ENCODE peak calls at places on chromosomes 3 and 15, in six cellular contexts. Y is left ventricle myocardium inferior, D is GM20000, W is HL-60, G is body of pancreas, J is heart left ventricle. I is an unnamed sample.

GRCh38 chr15:100707229-100707628 is 104.8 kb downstream of the ASB7 start:
- DNase-seq in Y (no peak), D (no peak), W (no peak), G (no peak), J (no peak), I (no peak)

GRCh38 chr15:101445562-101446526 is 43.7 kb downstream of the PCSK6 start:
- DNase-seq in Y (peak; percentile 87), D (no peak), W (peak; percentile 51), G (no peak), J (peak; percentile 73), I (no peak)

GRCh38 chr3:100912571-100912970 is 80.7 kb downstream of the ABI3BP start:
- DNase-seq in Y (no peak), D (no peak), W (no peak), G (no peak), J (no peak), I (no peak)

GRCh38 chr3:64909011-64909410 is 221.2 kb upstream of the ADAMTS9 start:
- DNase-seq in Y (no peak), D (no peak), W (no peak), G (no peak), J (no peak), I (no peak)

GRCh38 chr15:93213281-93213680 is 124.3 kb upstream of the RGMA start:
- DNase-seq in Y (peak; percentile 76), D (no peak), W (no peak), G (no peak), J (peak; percentile 62), I (no peak)

GRCh38 chr3:88167173-88167572 is 17.4 kb downstream of the C3orf38 start:
- DNase-seq in Y (no peak), D (no peak), W (no peak), G (no peak), J (no peak), I (no peak)

GRCh38 chr3:9955067-9955502 is 2.9 kb upstream of the PRRT3 start:
- DNase-seq in Y (no peak), D (no peak), W (no peak), G (peak; percentile 56), J (no peak), I (no peak)

GRCh38 chr3:48151058-48151806 is 37.0 kb downstream of the CDC25A start:
- DNase-seq in Y (peak; percentile 72), D (peak; percentile 80), W (no peak), G (peak; percentile 88), J (peak; percentile 80), I (peak; percentile 80)

GRCh38 chr15:45023659-45024320 is 795 bp downstream of the SORD start:
- DNase-seq in Y (no peak), D (no peak), W (no peak), G (no peak), J (no peak), I (no peak)

GRCh38 chr3:190038050-190038631 is 82.6 kb downstream of the P3H2 start:
- DNase-seq in Y (peak; percentile 25), D (no peak), W (no peak), G (no peak), J (peak; percentile 15), I (no peak)

GRCh38 chr3:195169011-195169410 is 101.9 kb downstream of the XXYLT1 start:
- DNase-seq in Y (no peak), D (no peak), W (no peak), G (no peak), J (no peak), I (no peak)

GRCh38 chr3:19264424-19264823 is 116.1 kb downstream of the KCNH8 start:
- DNase-seq in Y (no peak), D (no peak), W (no peak), G (no peak), J (no peak), I (no peak)

GRCh38 chr3:56238299-56238698 is 230.0 kb downstream of the ERC2 start:
- DNase-seq in Y (no peak), D (no peak), W (no peak), G (no peak), J (no peak), I (no peak)

GRCh38 chr3:81851166-81851565 is 89.7 kb upstream of the GBE1 start:
- DNase-seq in Y (no peak), D (no peak), W (no peak), G (no peak), J (no peak), I (no peak)

GRCh38 chr3:10992017-10992945 is at the start of gene SLC6A1:
- DNase-seq in Y (no peak), D (no peak), W (no peak), G (no peak), J (peak; percentile 43), I (no peak)

GRCh38 chr3:99868438-99868723 is 50.7 kb downstream of the CMSS1 start:
- DNase-seq in Y (no peak), D (no peak), W (no peak), G (no peak), J (no peak), I (no peak)

GRCh38 chr3:124890573-124891190 is 3.5 kb upstream of the ITGB5 start:
- DNase-seq in Y (no peak), D (no peak), W (no peak), G (no peak), J (no peak), I (no peak)

GRCh38 chr3:118548434-118548833 is 486.2 kb downstream of the IGSF11 start:
- DNase-seq in Y (no peak), D (no peak), W (no peak), G (no peak), J (no peak), I (no peak)

GRCh38 chr15:31352283-31352880 is 25.7 kb downstream of the KLF13 start:
- DNase-seq in Y (peak; percentile 84), D (no peak), W (no peak), G (peak; percentile 96), J (peak; percentile 75), I (no peak)

GRCh38 chr15:98745650-98746374 is 97.5 kb downstream of the IGF1R start:
- DNase-seq in Y (no peak), D (no peak), W (no peak), G (no peak), J (no peak), I (no peak)

GRCh38 chr3:133943639-133944131 is 48.0 kb upstream of the RAB6B start:
- DNase-seq in Y (no peak), D (no peak), W (peak; percentile 75), G (peak; percentile 43), J (no peak), I (no peak)

GRCh38 chr3:52289338-52289746 is 1.7 kb downstream of the GLYCTK start:
- DNase-seq in Y (no peak), D (no peak), W (no peak), G (peak; percentile 52), J (no peak), I (no peak)

GRCh38 chr15:97759363-97759762 is 201.1 kb upstream of the ARRDC4 start:
- DNase-seq in Y (no peak), D (no peak), W (peak; percentile 54), G (no peak), J (no peak), I (no peak)

GRCh38 chr3:35739181-35739809 is 100.0 kb downstream of the ARPP21 start:
- DNase-seq in Y (no peak), D (no peak), W (no peak), G (no peak), J (no peak), I (no peak)

GRCh38 chr3:144499346-144499745 is 527.7 kb downstream of the DIPK2A start:
- DNase-seq in Y (no peak), D (no peak), W (no peak), G (no peak), J (no peak), I (no peak)

GRCh38 chr15:31352911-31353811 is 26.5 kb downstream of the KLF13 start:
- DNase-seq in Y (peak; percentile 77), D (peak; percentile 83), W (no peak), G (peak; percentile 70), J (peak; percentile 90), I (no peak)

GRCh38 chr3:69197922-69198540 is 75.6 kb upstream of the LMOD3 start:
- DNase-seq in Y (no peak), D (no peak), W (no peak), G (no peak), J (no peak), I (no peak)

GRCh38 chr3:173065543-173065970 is 75.5 kb downstream of the SPATA16 start:
- DNase-seq in Y (no peak), D (no peak), W (no peak), G (no peak), J (peak; percentile 15), I (no peak)

DNA sequence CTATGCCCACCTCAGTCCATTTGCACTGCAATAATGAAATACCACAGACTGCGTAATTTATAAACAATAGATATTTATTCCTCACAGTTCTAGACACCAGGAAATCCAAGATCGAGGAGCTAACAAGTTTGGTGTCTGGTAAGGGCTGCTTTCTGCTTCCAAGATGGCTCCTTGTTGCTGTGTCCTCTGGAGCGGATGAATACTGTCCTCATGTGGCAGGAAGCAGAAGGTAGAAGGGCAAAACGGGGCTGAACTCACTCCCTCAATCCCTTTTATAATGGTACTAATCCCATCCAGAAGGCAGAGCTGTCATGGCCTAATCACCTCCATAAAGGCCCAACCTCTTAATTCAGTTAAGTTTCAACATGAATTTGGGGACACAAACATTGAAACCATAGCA is 75.3 kb downstream of the P2RY1 start:
- DNase-seq in Y (no peak), D (no peak), W (no peak), G (no peak), J (no peak), I (no peak)
- TF ChIP-seq CTCF in Y (no peak), D (no peak), W (no peak), G (no peak), J (peak; percentile 12), I (no peak)

DNA sequence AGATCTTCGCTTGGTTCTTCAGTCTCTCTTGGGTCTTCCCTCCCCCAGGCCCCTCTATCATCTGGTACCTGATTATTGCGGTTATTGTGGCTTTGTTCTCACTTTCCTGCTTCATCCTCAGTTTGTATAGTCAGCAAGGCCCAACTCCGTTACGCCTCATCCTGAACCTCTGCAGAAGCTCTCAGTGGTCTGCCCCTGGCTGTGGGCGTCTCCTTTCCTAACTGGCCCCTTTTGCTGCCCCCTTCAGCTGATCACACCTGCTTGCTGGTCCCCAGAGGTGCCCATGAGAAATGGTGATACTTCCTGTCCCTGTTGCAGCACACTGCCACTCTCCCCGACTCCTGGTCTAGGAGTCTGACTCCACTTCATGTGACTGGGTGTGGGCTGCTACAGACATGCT is 48.2 kb downstream of the ACAA1 start:
- DNase-seq in Y (no peak), D (no peak), W (no peak), G (no peak), J (no peak), I (no peak)
- TF ChIP-seq CTCF in Y (no peak), D (no peak), W (no peak), G (no peak), J (no peak), I (no peak)

GRCh38 chr3:41202834-41203345 is 3.6 kb downstream of the CTNNB1 start:
- DNase-seq in Y (no peak), D (peak; percentile 25), W (no peak), G (peak; percentile 23), J (peak; percentile 19), I (no peak)
- TF ChIP-seq CTCF in Y (peak; percentile 57), D (no peak), W (no peak), G (peak; percentile 34), J (peak; percentile 50), I (peak; percentile 69)

DNA sequence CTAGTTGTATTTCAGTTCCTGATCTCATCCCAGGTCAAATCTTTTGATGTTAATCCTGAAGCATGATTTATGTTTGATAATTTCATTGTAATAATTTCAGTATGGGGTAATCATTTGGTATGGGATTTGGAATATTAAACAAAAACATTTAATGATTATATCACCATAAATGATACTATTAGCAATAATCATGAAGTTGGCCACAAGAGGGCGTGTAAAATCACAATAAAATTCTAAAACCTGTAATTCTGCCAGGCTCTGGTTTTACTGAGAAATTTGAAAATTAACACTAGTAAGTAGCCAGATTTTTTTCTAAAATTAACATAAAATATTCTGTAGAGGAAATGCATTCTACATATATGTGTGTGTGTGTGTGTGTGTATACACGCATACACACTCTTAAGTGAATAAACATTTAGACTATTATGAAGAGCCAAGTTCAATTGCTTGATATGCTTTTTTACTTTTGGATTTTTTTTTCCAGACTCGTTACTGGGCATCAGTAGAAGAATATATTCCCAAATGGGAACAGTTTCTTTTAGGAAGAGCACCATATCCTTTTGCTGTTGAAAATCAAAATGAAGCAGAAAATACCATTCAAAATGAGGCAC is 40.5 kb downstream of the FEZF2 start:
- DNase-seq in Y (no peak), D (peak; percentile 13), W (no peak), G (no peak), J (no peak), I (no peak)
- TF ChIP-seq CTCF in Y (peak; percentile 63), D (peak; percentile 36), W (no peak), G (peak; percentile 48), J (peak; percentile 56), I (peak; percentile 91)

I was measured in type B pancreatic cell.